ENCODE peak calls at places on chromosome 13, in four cellular contexts. One of them, this sample, is unnamed.

GRCh38 chr13:75881109-75881775 is 245.1 kb downstream of the LMO7 start:
- DNase-seq in cardiac fibroblast: no peak
- DNase-seq in ovary: no peak
- DNase-seq in A549: no peak
- DNase-seq in this sample: no peak

GRCh38 chr13:73215807-73216206 is 157.0 kb downstream of the KLF5 start:
- DNase-seq in cardiac fibroblast: no peak
- DNase-seq in ovary: no peak
- DNase-seq in A549: no peak
- DNase-seq in this sample: no peak

GRCh38 chr13:94479559-94480095 is at the start of gene DCT:
- DNase-seq in cardiac fibroblast: no peak
- DNase-seq in ovary: no peak
- DNase-seq in A549: no peak
- DNase-seq in this sample: no peak

GRCh38 chr13:114149774-114150740 is 17.6 kb upstream of the RASA3 start:
- DNase-seq in cardiac fibroblast: no peak
- DNase-seq in ovary: no peak
- DNase-seq in A549: no peak
- DNase-seq in this sample: no peak

GRCh38 chr13:47594833-47595232 is 406.2 kb downstream of the SUCLA2 start:
- DNase-seq in cardiac fibroblast: peak
- DNase-seq in ovary: no peak
- DNase-seq in A549: peak
- DNase-seq in this sample: no peak

GRCh38 chr13:31540316-31540715 is 199.0 kb upstream of the RXFP2 start:
- DNase-seq in cardiac fibroblast: no peak
- DNase-seq in ovary: no peak
- DNase-seq in A549: no peak
- DNase-seq in this sample: no peak

GRCh38 chr13:112510002-112510780 is 77.8 kb downstream of the TUBGCP3 start:
- DNase-seq in cardiac fibroblast: peak
- DNase-seq in ovary: no peak
- DNase-seq in A549: peak
- DNase-seq in this sample: no peak

GRCh38 chr13:87827479-87827878 is 156.3 kb downstream of the SLITRK5 start:
- DNase-seq in cardiac fibroblast: no peak
- DNase-seq in ovary: no peak
- DNase-seq in A549: peak
- DNase-seq in this sample: no peak

GRCh38 chr13:80604094-80604493 is 263.2 kb upstream of the SPRY2 start:
- DNase-seq in cardiac fibroblast: peak
- DNase-seq in ovary: no peak
- DNase-seq in A549: no peak
- DNase-seq in this sample: no peak

GRCh38 chr13:101139076-101139475 is 277.2 kb downstream of the NALCN start:
- DNase-seq in cardiac fibroblast: no peak
- DNase-seq in ovary: no peak
- DNase-seq in A549: no peak
- DNase-seq in this sample: no peak

GRCh38 chr13:46160474-46161066 is 21.4 kb downstream of the LCP1 start:
- DNase-seq in cardiac fibroblast: peak
- DNase-seq in ovary: no peak
- DNase-seq in A549: peak
- DNase-seq in this sample: no peak

GRCh38 chr13:100559886-100560285 is 28.7 kb downstream of the GGACT start:
- DNase-seq in cardiac fibroblast: no peak
- DNase-seq in ovary: no peak
- DNase-seq in A549: no peak
- DNase-seq in this sample: no peak

GRCh38 chr13:106690779-106691178 is 122.8 kb upstream of the ARGLU1 start:
- DNase-seq in cardiac fibroblast: no peak
- DNase-seq in ovary: no peak
- DNase-seq in A549: no peak
- DNase-seq in this sample: no peak

GRCh38 chr13:23778007-23778687 is 111.1 kb downstream of the MIPEP start:
- DNase-seq in cardiac fibroblast: no peak
- DNase-seq in ovary: no peak
- DNase-seq in A549: no peak
- DNase-seq in this sample: no peak

GRCh38 chr13:51364404-51365008 is 25.0 kb downstream of the SERPINE3 start:
- DNase-seq in cardiac fibroblast: no peak
- DNase-seq in ovary: no peak
- DNase-seq in A549: no peak
- DNase-seq in this sample: no peak

GRCh38 chr13:94710881-94711560 is 1.3 kb downstream of the SOX21 start:
- DNase-seq in cardiac fibroblast: peak
- DNase-seq in ovary: no peak
- DNase-seq in A549: peak
- DNase-seq in this sample: no peak

GRCh38 chr13:49366841-49367240 is 77.0 kb downstream of the CAB39L start:
- DNase-seq in cardiac fibroblast: peak
- DNase-seq in ovary: no peak
- DNase-seq in A549: no peak
- DNase-seq in this sample: no peak

GRCh38 chr13:50589139-50589538 is 254.4 kb downstream of the DLEU7 start:
- DNase-seq in cardiac fibroblast: peak
- DNase-seq in ovary: no peak
- DNase-seq in A549: no peak
- DNase-seq in this sample: no peak

GRCh38 chr13:98443329-98443728 is 133.6 kb downstream of the STK24 start:
- DNase-seq in cardiac fibroblast: peak
- DNase-seq in ovary: no peak
- DNase-seq in A549: peak
- DNase-seq in this sample: no peak

GRCh38 chr13:23268441-23268840 is 87.7 kb downstream of the SGCG start:
- DNase-seq in cardiac fibroblast: no peak
- DNase-seq in ovary: no peak
- DNase-seq in A549: no peak
- DNase-seq in this sample: no peak

GRCh38 chr13:113411216-113412023 is 41.9 kb downstream of the ADPRHL1 start:
- DNase-seq in cardiac fibroblast: peak
- DNase-seq in ovary: no peak
- DNase-seq in A549: peak
- DNase-seq in this sample: peak

GRCh38 chr13:71242191-71242590 is 624.8 kb downstream of the DACH1 start:
- DNase-seq in cardiac fibroblast: peak
- DNase-seq in ovary: no peak
- DNase-seq in A549: no peak
- DNase-seq in this sample: no peak

GRCh38 chr13:108302279-108302678 is 32.8 kb downstream of the TNFSF13B start:
- DNase-seq in cardiac fibroblast: no peak
- DNase-seq in ovary: no peak
- DNase-seq in A549: no peak
- DNase-seq in this sample: no peak

GRCh38 chr13:62704795-62705329 is 1289.2 kb upstream of the PCDH20 start:
- DNase-seq in cardiac fibroblast: no peak
- DNase-seq in ovary: no peak
- DNase-seq in A549: no peak
- DNase-seq in this sample: no peak

GRCh38 chr13:94607939-94608338 is 6.3 kb downstream of the GPR180 start:
- DNase-seq in cardiac fibroblast: no peak
- DNase-seq in ovary: no peak
- DNase-seq in A549: no peak
- DNase-seq in this sample: no peak

GRCh38 chr13:94305934-94306333 is 173.5 kb downstream of the DCT start:
- DNase-seq in cardiac fibroblast: no peak
- DNase-seq in ovary: no peak
- DNase-seq in A549: no peak
- DNase-seq in this sample: no peak

GRCh38 chr13:32153056-32153455 is 121.5 kb downstream of the FRY start:
- DNase-seq in cardiac fibroblast: peak
- DNase-seq in ovary: no peak
- DNase-seq in A549: peak
- DNase-seq in this sample: no peak

GRCh38 chr13:52599037-52599852 is 43.0 kb upstream of the HNRNPA1L2 start:
- DNase-seq in cardiac fibroblast: peak
- DNase-seq in ovary: no peak
- DNase-seq in A549: no peak
- DNase-seq in this sample: no peak

GRCh38 chr13:51844862-51845573 is at the start of gene TMEM272:
- DNase-seq in cardiac fibroblast: peak
- DNase-seq in ovary: peak
- DNase-seq in A549: peak
- DNase-seq in this sample: no peak

GRCh38 chr13:79354285-79354684 is 51.8 kb downstream of the RBM26 start:
- DNase-seq in cardiac fibroblast: no peak
- DNase-seq in ovary: no peak
- DNase-seq in A549: no peak
- DNase-seq in this sample: no peak

GRCh38 chr13:32594339-32594738 is 8.1 kb downstream of the PDS5B start:
- DNase-seq in cardiac fibroblast: peak
- DNase-seq in ovary: no peak
- DNase-seq in A549: no peak
- DNase-seq in this sample: no peak

GRCh38 chr13:28685114-28685513 is 26.2 kb downstream of the POMP start:
- DNase-seq in cardiac fibroblast: no peak
- DNase-seq in ovary: no peak
- DNase-seq in A549: no peak
- DNase-seq in this sample: no peak

GRCh38 chr13:97329331-97329730 is 104.6 kb upstream of the RAP2A start:
- DNase-seq in cardiac fibroblast: peak
- DNase-seq in ovary: no peak
- DNase-seq in A549: no peak
- DNase-seq in this sample: no peak

GRCh38 chr13:40452741-40453665 is 213.4 kb downstream of the FOXO1 start:
- DNase-seq in cardiac fibroblast: no peak
- DNase-seq in ovary: no peak
- DNase-seq in A549: peak
- DNase-seq in this sample: no peak

GRCh38 chr13:48094404-48094780 is 512 bp downstream of the MED4 start:
- DNase-seq in cardiac fibroblast: no peak
- DNase-seq in ovary: no peak
- DNase-seq in A549: no peak
- DNase-seq in this sample: no peak

GRCh38 chr13:99465454-99465853 is 35.8 kb upstream of the TM9SF2 start:
- DNase-seq in cardiac fibroblast: no peak
- DNase-seq in ovary: no peak
- DNase-seq in A549: no peak
- DNase-seq in this sample: no peak

GRCh38 chr13:111176421-111176820 is 61.3 kb downstream of the ARHGEF7 start:
- DNase-seq in cardiac fibroblast: no peak
- DNase-seq in ovary: no peak
- DNase-seq in A549: no peak
- DNase-seq in this sample: no peak

GRCh38 chr13:111178417-111178816 is 63.3 kb downstream of the ARHGEF7 start:
- DNase-seq in cardiac fibroblast: no peak
- DNase-seq in ovary: no peak
- DNase-seq in A549: no peak
- DNase-seq in this sample: no peak

GRCh38 chr13:111177803-111178389 is 62.8 kb downstream of the ARHGEF7 start:
- DNase-seq in cardiac fibroblast: peak
- DNase-seq in ovary: no peak
- DNase-seq in A549: no peak
- DNase-seq in this sample: no peak

GRCh38 chr13:111175948-111176347 is 60.8 kb downstream of the ARHGEF7 start:
- DNase-seq in cardiac fibroblast: no peak
- DNase-seq in ovary: no peak
- DNase-seq in A549: no peak
- DNase-seq in this sample: no peak

GRCh38 chr13:111177081-111177711 is 62.1 kb downstream of the ARHGEF7 start:
- DNase-seq in cardiac fibroblast: peak
- DNase-seq in ovary: no peak
- DNase-seq in A549: no peak
- DNase-seq in this sample: peak
- H3K4me3 ChIP-seq in cardiac fibroblast: no peak
- H3K4me3 ChIP-seq in ovary: no peak
- H3K4me3 ChIP-seq in A549: no peak
- H3K4me3 ChIP-seq in this sample: no peak

GRCh38 chr13:109785141-109785891 is 1.1 kb downstream of the IRS2 start:
- DNase-seq in cardiac fibroblast: peak
- DNase-seq in ovary: peak
- DNase-seq in A549: peak
- DNase-seq in this sample: no peak

GRCh38 chr13:109783815-109784589 is 2.4 kb downstream of the IRS2 start:
- DNase-seq in cardiac fibroblast: peak
- DNase-seq in ovary: peak
- DNase-seq in A549: no peak
- DNase-seq in this sample: no peak

GRCh38 chr13:109785892-109786450 is 412 bp downstream of the IRS2 start:
- DNase-seq in cardiac fibroblast: peak
- DNase-seq in ovary: peak
- DNase-seq in A549: no peak
- DNase-seq in this sample: no peak

GRCh38 chr13:109783447-109783814 is 3.0 kb downstream of the IRS2 start:
- DNase-seq in cardiac fibroblast: no peak
- DNase-seq in ovary: peak
- DNase-seq in A549: no peak
- DNase-seq in this sample: no peak

GRCh38 chr13:109784590-109785140 is 1.7 kb downstream of the IRS2 start:
- DNase-seq in cardiac fibroblast: peak
- DNase-seq in ovary: peak
- DNase-seq in A549: peak
- DNase-seq in this sample: no peak
- H3K4me3 ChIP-seq in cardiac fibroblast: peak
- H3K4me3 ChIP-seq in ovary: peak
- H3K4me3 ChIP-seq in A549: peak
- H3K4me3 ChIP-seq in this sample: peak

DNA sequence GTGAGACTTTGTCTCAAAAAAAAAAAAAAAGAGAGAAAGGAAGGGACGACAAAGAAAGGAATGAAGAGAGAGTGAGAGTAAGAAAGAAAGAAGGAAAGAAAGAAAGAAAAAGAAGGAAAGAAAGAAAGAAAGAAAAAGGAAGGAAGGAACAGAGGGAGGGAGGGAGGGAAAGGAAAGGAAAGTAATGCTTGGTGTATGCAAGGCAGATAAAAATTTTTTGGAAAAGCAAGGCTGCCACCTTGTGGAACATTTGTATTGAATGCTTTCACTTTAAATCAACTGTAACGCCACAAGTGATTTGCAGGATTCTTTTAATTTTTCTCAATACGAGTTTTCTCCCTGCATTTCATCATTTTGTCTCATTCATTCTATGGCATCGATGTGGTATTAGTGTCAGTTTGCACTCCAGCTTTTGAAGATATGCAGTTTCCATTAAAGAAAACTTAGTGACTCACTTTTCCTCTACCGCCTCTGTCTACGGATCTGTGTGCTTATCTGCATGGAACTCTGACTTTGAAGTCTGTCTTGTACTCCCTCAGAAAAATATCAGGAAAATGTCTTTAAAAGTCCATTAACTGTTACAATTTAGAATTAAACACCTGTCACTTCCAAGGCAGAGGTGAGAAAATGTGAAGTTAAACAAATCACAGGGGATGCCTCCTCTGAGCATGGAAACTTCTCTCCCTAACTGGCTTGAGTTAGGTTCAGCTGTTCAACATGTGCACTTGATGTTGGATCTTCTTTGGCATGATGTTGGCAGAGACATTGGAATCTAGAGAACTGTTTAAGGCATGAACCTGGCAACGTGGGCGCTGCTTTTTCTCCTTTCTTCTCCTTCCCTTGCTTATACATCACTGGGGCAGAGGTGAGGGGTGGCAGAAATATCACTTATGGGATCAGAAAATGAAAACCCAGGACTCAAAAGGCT is 20.0 kb upstream of the ZDHHC20 start:
- DNase-seq in cardiac fibroblast: peak
- DNase-seq in ovary: peak
- DNase-seq in A549: peak
- DNase-seq in this sample: no peak
- H3K4me3 ChIP-seq in cardiac fibroblast: peak
- H3K4me3 ChIP-seq in ovary: no peak
- H3K4me3 ChIP-seq in A549: no peak
- H3K4me3 ChIP-seq in this sample: no peak

GRCh38 chr13:27449081-27449603 is 1.2 kb downstream of the MTIF3 start:
- DNase-seq in cardiac fibroblast: no peak
- DNase-seq in ovary: no peak
- DNase-seq in A549: no peak
- DNase-seq in this sample: no peak
- H3K4me3 ChIP-seq in cardiac fibroblast: peak
- H3K4me3 ChIP-seq in ovary: peak
- H3K4me3 ChIP-seq in A549: peak
- H3K4me3 ChIP-seq in this sample: peak